ENCODE peak calls at places on chromosome 18, in six cellular contexts. J is HL-60, X is suprapubic skin, U is endothelial cell of umbilical vein, P is spleen, I is HepG2. G is an unnamed sample.

GRCh38 chr18:8661754-8662573 is 43.4 kb upstream of the MTCL1 start:
- DNase-seq in J (no peak), X (no peak), U (peak), P (no peak), I (no peak), G (peak)

GRCh38 chr18:78722959-78723706 is 256.5 kb upstream of the SALL3 start:
- DNase-seq in J (no peak), X (peak), U (no peak), P (peak), I (no peak), G (no peak)

GRCh38 chr18:63540131-63540530 is 2.0 kb upstream of the SERPINB12 start:
- DNase-seq in J (no peak), X (no peak), U (no peak), P (no peak), I (no peak), G (no peak)

GRCh38 chr18:66635342-66635741 is 31.5 kb upstream of the CDH19 start:
- DNase-seq in J (no peak), X (no peak), U (no peak), P (no peak), I (no peak), G (no peak)

GRCh38 chr18:77166523-77166922 is 33.9 kb upstream of the MBP start:
- DNase-seq in J (no peak), X (no peak), U (no peak), P (no peak), I (no peak), G (no peak)

GRCh38 chr18:10015288-10015701 is 101.5 kb downstream of the VAPA start:
- DNase-seq in J (no peak), X (peak), U (no peak), P (no peak), I (no peak), G (no peak)

GRCh38 chr18:49135871-49136270 is 185.1 kb upstream of the SMAD7 start:
- DNase-seq in J (no peak), X (no peak), U (peak), P (no peak), I (peak), G (no peak)

GRCh38 chr18:46265190-46266156 is 161.3 kb downstream of the HAUS1 start:
- DNase-seq in J (no peak), X (no peak), U (no peak), P (no peak), I (no peak), G (no peak)

GRCh38 chr18:48345596-48345995 is 63.6 kb downstream of the ZBTB7C start:
- DNase-seq in J (no peak), X (peak), U (no peak), P (peak), I (no peak), G (peak)

GRCh38 chr18:34947711-34948125 is 93.5 kb upstream of the MAPRE2 start:
- DNase-seq in J (no peak), X (no peak), U (peak), P (no peak), I (peak), G (no peak)

GRCh38 chr18:79825913-79826312 is 28.2 kb downstream of the KCNG2 start:
- DNase-seq in J (no peak), X (no peak), U (no peak), P (peak), I (no peak), G (no peak)

GRCh38 chr18:44039216-44039615 is 641.5 kb upstream of the SETBP1 start:
- DNase-seq in J (no peak), X (no peak), U (no peak), P (no peak), I (no peak), G (no peak)

GRCh38 chr18:27715751-27716150 is 461.2 kb downstream of the CDH2 start:
- DNase-seq in J (no peak), X (no peak), U (no peak), P (no peak), I (no peak), G (no peak)

GRCh38 chr18:63317556-63317946 is 2.0 kb downstream of the BCL2 start:
- DNase-seq in J (no peak), X (no peak), U (no peak), P (no peak), I (no peak), G (no peak)

GRCh38 chr18:56470679-56471345 is 167.6 kb downstream of the TXNL1 start:
- DNase-seq in J (no peak), X (no peak), U (no peak), P (no peak), I (no peak), G (no peak)

GRCh38 chr18:54926593-54927297 is 32.5 kb downstream of the CCDC68 start:
- DNase-seq in J (no peak), X (no peak), U (no peak), P (no peak), I (no peak), G (no peak)

GRCh38 chr18:4847066-4847465 is 350.0 kb downstream of the AKAIN1 start:
- DNase-seq in J (no peak), X (no peak), U (no peak), P (no peak), I (no peak), G (no peak)

GRCh38 chr18:34493566-34494358 is 216.3 kb upstream of the DTNA start:
- DNase-seq in J (no peak), X (no peak), U (peak), P (peak), I (peak), G (no peak)

GRCh38 chr18:13222371-13223281 is 4.1 kb downstream of the LDLRAD4 start:
- DNase-seq in J (no peak), X (no peak), U (no peak), P (no peak), I (peak), G (peak)

GRCh38 chr18:72541871-72542690 is 2.1 kb downstream of the CBLN2 start:
- DNase-seq in J (no peak), X (no peak), U (no peak), P (no peak), I (no peak), G (no peak)

GRCh38 chr18:44179693-44180092 is 501.0 kb upstream of the SETBP1 start:
- DNase-seq in J (no peak), X (no peak), U (no peak), P (peak), I (no peak), G (no peak)

GRCh38 chr18:10252952-10253680 is 201.3 kb upstream of the APCDD1 start:
- DNase-seq in J (no peak), X (no peak), U (no peak), P (no peak), I (no peak), G (no peak)

GRCh38 chr18:50203801-50204604 is 9.1 kb upstream of the MYO5B start:
- DNase-seq in J (no peak), X (no peak), U (peak), P (no peak), I (peak), G (peak)

GRCh38 chr18:49018961-49019445 is 68.2 kb upstream of the SMAD7 start:
- DNase-seq in J (no peak), X (peak), U (no peak), P (peak), I (no peak), G (peak)

GRCh38 chr18:55390898-55391297 is 197.1 kb downstream of the TCF4 start:
- DNase-seq in J (no peak), X (no peak), U (no peak), P (no peak), I (no peak), G (no peak)

GRCh38 chr18:50967714-50968661 is at the start of gene ELAC1:
- DNase-seq in J (peak), X (peak), U (peak), P (peak), I (peak), G (peak)

GRCh38 chr18:46226461-46226860 is 122.3 kb downstream of the HAUS1 start:
- DNase-seq in J (no peak), X (no peak), U (no peak), P (no peak), I (no peak), G (no peak)

GRCh38 chr18:56402872-56403516 is 235.4 kb downstream of the TXNL1 start:
- DNase-seq in J (peak), X (no peak), U (peak), P (no peak), I (no peak), G (no peak)

GRCh38 chr18:22627506-22627905 is 209.8 kb upstream of the CTAGE1 start:
- DNase-seq in J (no peak), X (no peak), U (no peak), P (no peak), I (no peak), G (no peak)
- TF ChIP-seq POLR2AphosphoS5 in J (no peak), X (no peak), U (no peak), P (no peak), I (no peak), G (no peak)

GRCh38 chr18:75727479-75727878 is 300.0 kb upstream of the SMIM21 start:
- DNase-seq in J (peak), X (no peak), U (no peak), P (no peak), I (peak), G (peak)
- TF ChIP-seq CTCF in J (peak), X (no peak), U (no peak), P (no peak), I (peak), G (peak)

GRCh38 chr18:6004683-6005082 is 109.4 kb upstream of the TMEM200C start:
- DNase-seq in J (no peak), X (no peak), U (no peak), P (no peak), I (no peak), G (no peak)
- TF ChIP-seq POLR2AphosphoS5 in J (no peak), X (no peak), U (no peak), P (no peak), I (no peak), G (no peak)

GRCh38 chr18:3451166-3451988 is 1.4 kb downstream of the TGIF1 start:
- DNase-seq in J (peak), X (peak), U (peak), P (peak), I (peak), G (peak)
- TF ChIP-seq CTCF in J (no peak), X (no peak), U (no peak), P (no peak), I (no peak), G (no peak)

DNA sequence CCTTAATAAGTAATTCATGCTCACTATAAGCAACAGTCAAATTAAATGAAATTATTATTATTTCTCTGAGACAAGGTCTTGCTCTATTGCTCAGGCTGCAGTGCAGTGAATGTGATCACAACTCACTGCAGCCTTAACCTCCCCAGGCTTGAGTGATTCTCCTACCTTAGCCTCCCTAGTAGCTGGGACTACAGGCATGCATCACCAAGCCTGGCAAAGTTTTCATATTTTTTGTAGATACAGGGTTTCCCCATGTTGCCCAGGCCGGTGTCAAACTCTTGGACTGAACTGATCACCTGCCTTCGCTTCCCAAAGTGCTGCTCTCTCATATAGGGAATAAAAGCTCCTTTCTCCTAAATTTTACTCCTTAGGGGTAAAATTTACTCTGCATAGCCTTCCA is 74.9 kb upstream of the GAREM1 start:
- DNase-seq in J (no peak), X (no peak), U (no peak), P (no peak), I (no peak), G (no peak)
- TF ChIP-seq POLR2AphosphoS5 in J (no peak), X (no peak), U (no peak), P (no peak), I (no peak), G (no peak)

GRCh38 chr18:21597616-21598015 is 2.9 kb downstream of the ESCO1 start:
- DNase-seq in J (no peak), X (no peak), U (no peak), P (no peak), I (no peak), G (no peak)

GRCh38 chr18:21598726-21599584 is 1.5 kb downstream of the ESCO1 start:
- DNase-seq in J (no peak), X (no peak), U (no peak), P (peak), I (peak), G (peak)

DNA sequence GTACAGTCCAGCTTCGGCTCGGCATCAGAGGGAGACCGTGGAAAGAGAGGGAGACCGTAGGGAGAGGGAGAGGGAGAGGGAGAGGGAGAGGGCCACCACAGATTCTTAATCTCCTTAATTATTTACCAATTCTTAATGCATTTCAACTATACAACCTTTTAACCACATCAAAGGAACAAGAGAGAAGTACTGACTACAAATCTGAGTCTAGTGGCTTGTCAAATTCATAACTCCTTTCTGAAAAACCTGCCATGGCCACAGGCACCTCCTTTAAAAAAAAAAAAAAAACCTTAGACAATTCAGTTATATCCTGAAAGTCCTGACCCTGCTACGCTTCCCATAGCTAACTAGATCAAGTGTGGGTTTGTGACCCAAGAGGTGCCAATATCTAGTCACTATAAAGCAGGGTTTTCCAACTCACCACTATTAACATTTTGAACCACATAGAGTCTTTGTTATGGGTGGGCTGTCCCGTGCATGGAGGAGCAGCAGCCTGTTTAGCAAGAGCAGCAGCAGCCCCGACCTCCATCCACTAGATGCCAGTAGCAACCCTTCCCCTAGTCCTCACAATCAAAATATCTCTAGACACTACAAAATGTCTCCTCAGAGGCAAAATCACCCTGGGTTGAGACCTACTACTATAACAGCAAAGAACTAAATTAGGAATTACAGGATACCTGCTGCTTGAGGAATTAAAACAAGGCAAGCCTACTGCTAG is 6.8 kb downstream of the ESCO1 start:
- DNase-seq in J (no peak), X (no peak), U (no peak), P (no peak), I (peak), G (no peak)
- TF ChIP-seq CTCF in J (no peak), X (no peak), U (no peak), P (no peak), I (no peak), G (no peak)

GRCh38 chr18:23231340-23232021 is 96.2 kb downstream of the CABLES1 start:
- DNase-seq in J (peak), X (peak), U (peak), P (no peak), I (no peak), G (peak)
- TF ChIP-seq POLR2AphosphoS5 in J (peak), X (peak), U (peak), P (no peak), I (no peak), G (no peak)

DNA sequence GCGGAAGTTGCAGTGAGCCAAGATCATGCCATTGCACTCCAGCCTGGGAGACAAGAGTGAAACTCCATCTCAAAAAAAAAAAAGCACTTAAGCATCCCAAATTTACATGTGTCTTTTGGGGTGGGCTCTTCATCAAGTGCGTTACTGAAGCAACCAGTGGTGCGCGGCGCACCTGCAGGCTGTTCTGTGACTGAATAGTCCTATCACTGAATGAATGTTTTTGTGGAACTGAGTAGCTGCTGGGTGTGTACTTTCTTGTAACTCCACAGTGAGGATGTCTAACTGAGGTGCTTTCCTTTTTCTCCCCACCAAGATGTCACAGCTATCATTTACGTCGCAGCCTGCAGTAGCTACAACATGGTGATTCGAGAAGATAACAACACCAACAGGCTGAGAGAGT is 17.0 kb downstream of the CHMP1B start:
- DNase-seq in J (no peak), X (no peak), U (no peak), P (no peak), I (no peak), G (no peak)
- TF ChIP-seq CTCF in J (no peak), X (no peak), U (no peak), P (no peak), I (no peak), G (no peak)

GRCh38 chr18:58202406-58202730 is 158.3 kb downstream of the NEDD4L start:
- DNase-seq in J (no peak), X (no peak), U (no peak), P (no peak), I (no peak), G (peak)
- TF ChIP-seq POLR2AphosphoS5 in J (no peak), X (no peak), U (no peak), P (no peak), I (no peak), G (no peak)

G was measured in transverse colon.